ENCODE peak calls at places on chromosome 15, in six cellular contexts. One of them, this sample, is unnamed.

GRCh38 chr15:98123834-98124233 is 163.3 kb downstream of the ARRDC4 start:
- DNase-seq in right atrium auricular region: no peak
- DNase-seq in CD8-positive, alpha-beta T cell: no peak
- DNase-seq in mammary epithelial cell: peak; percentile 70
- DNase-seq in pancreas: no peak
- DNase-seq in fibroblast of lung: no peak
- DNase-seq in this sample: no peak

GRCh38 chr15:45454825-45455224 is 67.7 kb downstream of the SLC30A4 start:
- DNase-seq in mammary epithelial cell: peak; percentile 94
- DNase-seq in right atrium auricular region: no peak
- DNase-seq in CD8-positive, alpha-beta T cell: peak; percentile 54
- DNase-seq in fibroblast of lung: peak; percentile 96
- DNase-seq in pancreas: no peak
- DNase-seq in this sample: peak; percentile 51

GRCh38 chr15:90519688-90520087 is 10.0 kb upstream of the CRTC3 start:
- DNase-seq in pancreas: no peak
- DNase-seq in CD8-positive, alpha-beta T cell: no peak
- DNase-seq in right atrium auricular region: no peak
- DNase-seq in fibroblast of lung: peak; percentile 48
- DNase-seq in mammary epithelial cell: peak; percentile 31
- DNase-seq in this sample: no peak

GRCh38 chr15:64426845-64427465 is 33.4 kb upstream of the ZNF609 start:
- DNase-seq in right atrium auricular region: no peak
- DNase-seq in CD8-positive, alpha-beta T cell: no peak
- DNase-seq in pancreas: no peak
- DNase-seq in mammary epithelial cell: no peak
- DNase-seq in fibroblast of lung: peak; percentile 65
- DNase-seq in this sample: no peak

GRCh38 chr15:62115847-62116246 is 49.1 kb downstream of the C2CD4A start:
- DNase-seq in CD8-positive, alpha-beta T cell: no peak
- DNase-seq in pancreas: no peak
- DNase-seq in fibroblast of lung: no peak
- DNase-seq in mammary epithelial cell: no peak
- DNase-seq in right atrium auricular region: no peak
- DNase-seq in this sample: no peak

GRCh38 chr15:74793135-74794028 is 11.5 kb downstream of the CSK start:
- DNase-seq in pancreas: no peak
- DNase-seq in mammary epithelial cell: no peak
- DNase-seq in fibroblast of lung: no peak
- DNase-seq in right atrium auricular region: no peak
- DNase-seq in CD8-positive, alpha-beta T cell: peak; percentile 65
- DNase-seq in this sample: peak; percentile 80

GRCh38 chr15:88020806-88021205 is 235.7 kb downstream of the NTRK3 start:
- DNase-seq in mammary epithelial cell: no peak
- DNase-seq in CD8-positive, alpha-beta T cell: no peak
- DNase-seq in fibroblast of lung: no peak
- DNase-seq in pancreas: no peak
- DNase-seq in right atrium auricular region: no peak
- DNase-seq in this sample: no peak

GRCh38 chr15:58770519-58770856 is 614 bp upstream of the MINDY2 start:
- DNase-seq in fibroblast of lung: peak; percentile 84
- DNase-seq in pancreas: no peak
- DNase-seq in mammary epithelial cell: no peak
- DNase-seq in right atrium auricular region: no peak
- DNase-seq in CD8-positive, alpha-beta T cell: no peak
- DNase-seq in this sample: no peak

GRCh38 chr15:45268135-45268534 is 16.1 kb downstream of the SLC28A2 start:
- DNase-seq in right atrium auricular region: no peak
- DNase-seq in CD8-positive, alpha-beta T cell: no peak
- DNase-seq in pancreas: peak; percentile 51
- DNase-seq in fibroblast of lung: no peak
- DNase-seq in mammary epithelial cell: peak; percentile 52
- DNase-seq in this sample: peak; percentile 14

GRCh38 chr15:59528965-59529402 is 82.6 kb upstream of the GCNT3 start:
- DNase-seq in pancreas: peak; percentile 86
- DNase-seq in CD8-positive, alpha-beta T cell: peak; percentile 68
- DNase-seq in fibroblast of lung: peak; percentile 87
- DNase-seq in mammary epithelial cell: peak; percentile 83
- DNase-seq in right atrium auricular region: peak; percentile 84
- DNase-seq in this sample: peak; percentile 59

GRCh38 chr15:89021224-89021623 is 67.0 kb upstream of the ABHD2 start:
- DNase-seq in right atrium auricular region: no peak
- DNase-seq in CD8-positive, alpha-beta T cell: no peak
- DNase-seq in fibroblast of lung: no peak
- DNase-seq in pancreas: no peak
- DNase-seq in mammary epithelial cell: no peak
- DNase-seq in this sample: no peak

GRCh38 chr15:50119063-50119700 is at the start of gene ATP8B4:
- DNase-seq in fibroblast of lung: no peak
- DNase-seq in right atrium auricular region: no peak
- DNase-seq in CD8-positive, alpha-beta T cell: no peak
- DNase-seq in mammary epithelial cell: no peak
- DNase-seq in pancreas: no peak
- DNase-seq in this sample: no peak

GRCh38 chr15:28885289-28885629 is 515 bp upstream of the APBA2 start:
- DNase-seq in pancreas: no peak
- DNase-seq in fibroblast of lung: peak; percentile 15
- DNase-seq in mammary epithelial cell: no peak
- DNase-seq in right atrium auricular region: no peak
- DNase-seq in CD8-positive, alpha-beta T cell: no peak
- DNase-seq in this sample: no peak

GRCh38 chr15:81092559-81092902 is 41.5 kb upstream of the CFAP161 start:
- DNase-seq in CD8-positive, alpha-beta T cell: no peak
- DNase-seq in right atrium auricular region: no peak
- DNase-seq in fibroblast of lung: no peak
- DNase-seq in mammary epithelial cell: no peak
- DNase-seq in pancreas: no peak
- DNase-seq in this sample: no peak

GRCh38 chr15:101613130-101614000 is 38.8 kb downstream of the TM2D3 start:
- DNase-seq in mammary epithelial cell: peak; percentile 12
- DNase-seq in CD8-positive, alpha-beta T cell: no peak
- DNase-seq in fibroblast of lung: peak; percentile 31
- DNase-seq in right atrium auricular region: peak; percentile 74
- DNase-seq in pancreas: peak; percentile 61
- DNase-seq in this sample: no peak

GRCh38 chr15:35305031-35305555 is 220.0 kb upstream of the NANOGP8 start:
- DNase-seq in mammary epithelial cell: no peak
- DNase-seq in fibroblast of lung: no peak
- DNase-seq in right atrium auricular region: no peak
- DNase-seq in pancreas: no peak
- DNase-seq in CD8-positive, alpha-beta T cell: no peak
- DNase-seq in this sample: no peak

GRCh38 chr15:53833134-53833624 is 73.7 kb upstream of the WDR72 start:
- DNase-seq in right atrium auricular region: no peak
- DNase-seq in fibroblast of lung: peak; percentile 76
- DNase-seq in mammary epithelial cell: no peak
- DNase-seq in CD8-positive, alpha-beta T cell: no peak
- DNase-seq in pancreas: no peak
- DNase-seq in this sample: no peak

GRCh38 chr15:70327328-70328136 is 229.8 kb upstream of the TLE3 start:
- DNase-seq in pancreas: no peak
- DNase-seq in mammary epithelial cell: peak; percentile 65
- DNase-seq in CD8-positive, alpha-beta T cell: no peak
- DNase-seq in fibroblast of lung: peak; percentile 49
- DNase-seq in right atrium auricular region: peak; percentile 40
- DNase-seq in this sample: no peak

GRCh38 chr15:92164327-92165000 is 229.2 kb upstream of the ST8SIA2 start:
- DNase-seq in mammary epithelial cell: no peak
- DNase-seq in pancreas: no peak
- DNase-seq in CD8-positive, alpha-beta T cell: no peak
- DNase-seq in fibroblast of lung: no peak
- DNase-seq in right atrium auricular region: no peak
- DNase-seq in this sample: no peak

GRCh38 chr15:57496946-57497944 is 94.5 kb upstream of the MYZAP start:
- DNase-seq in pancreas: peak; percentile 66
- DNase-seq in right atrium auricular region: no peak
- DNase-seq in mammary epithelial cell: no peak
- DNase-seq in CD8-positive, alpha-beta T cell: no peak
- DNase-seq in fibroblast of lung: no peak
- DNase-seq in this sample: no peak

GRCh38 chr15:98927990-98928389 is 79.6 kb downstream of the PGPEP1L start:
- DNase-seq in CD8-positive, alpha-beta T cell: no peak
- DNase-seq in fibroblast of lung: no peak
- DNase-seq in pancreas: no peak
- DNase-seq in right atrium auricular region: no peak
- DNase-seq in mammary epithelial cell: no peak
- DNase-seq in this sample: no peak

GRCh38 chr15:45136378-45136764 is 6.6 kb downstream of the DUOX1 start:
- DNase-seq in mammary epithelial cell: no peak
- DNase-seq in CD8-positive, alpha-beta T cell: no peak
- DNase-seq in pancreas: no peak
- DNase-seq in right atrium auricular region: no peak
- DNase-seq in fibroblast of lung: no peak
- DNase-seq in this sample: peak; percentile 9

GRCh38 chr15:71570736-71571135 is 239.6 kb upstream of the NR2E3 start:
- DNase-seq in right atrium auricular region: no peak
- DNase-seq in mammary epithelial cell: no peak
- DNase-seq in pancreas: no peak
- DNase-seq in fibroblast of lung: no peak
- DNase-seq in CD8-positive, alpha-beta T cell: no peak
- DNase-seq in this sample: no peak

GRCh38 chr15:71575474-71576045 is 234.8 kb upstream of the NR2E3 start:
- DNase-seq in right atrium auricular region: no peak
- DNase-seq in CD8-positive, alpha-beta T cell: no peak
- DNase-seq in pancreas: no peak
- DNase-seq in mammary epithelial cell: no peak
- DNase-seq in fibroblast of lung: peak; percentile 46
- DNase-seq in this sample: no peak

GRCh38 chr15:71571641-71572040 is 238.7 kb upstream of the NR2E3 start:
- DNase-seq in pancreas: no peak
- DNase-seq in right atrium auricular region: no peak
- DNase-seq in CD8-positive, alpha-beta T cell: no peak
- DNase-seq in mammary epithelial cell: no peak
- DNase-seq in fibroblast of lung: no peak
- DNase-seq in this sample: no peak

GRCh38 chr15:71573599-71573998 is 236.8 kb upstream of the NR2E3 start:
- DNase-seq in mammary epithelial cell: no peak
- DNase-seq in pancreas: no peak
- DNase-seq in right atrium auricular region: no peak
- DNase-seq in fibroblast of lung: no peak
- DNase-seq in CD8-positive, alpha-beta T cell: no peak
- DNase-seq in this sample: no peak

GRCh38 chr15:71572452-71573053 is 237.8 kb upstream of the NR2E3 start:
- DNase-seq in right atrium auricular region: no peak
- DNase-seq in mammary epithelial cell: peak; percentile 77
- DNase-seq in CD8-positive, alpha-beta T cell: no peak
- DNase-seq in fibroblast of lung: peak; percentile 23
- DNase-seq in pancreas: peak; percentile 13
- DNase-seq in this sample: no peak
- TF ChIP-seq CTCF in right atrium auricular region: peak; percentile 30
- TF ChIP-seq CTCF in mammary epithelial cell: peak; percentile 64
- TF ChIP-seq CTCF in CD8-positive, alpha-beta T cell: no peak
- TF ChIP-seq CTCF in fibroblast of lung: peak; percentile 28
- TF ChIP-seq CTCF in pancreas: no peak
- TF ChIP-seq CTCF in this sample: no peak

GRCh38 chr15:48332642-48333034 is 1.4 kb downstream of the DUT start:
- DNase-seq in pancreas: no peak
- DNase-seq in fibroblast of lung: no peak
- DNase-seq in mammary epithelial cell: no peak
- DNase-seq in CD8-positive, alpha-beta T cell: no peak
- DNase-seq in right atrium auricular region: no peak
- DNase-seq in this sample: no peak

GRCh38 chr15:48331796-48332641 is 790 bp downstream of the DUT start:
- DNase-seq in fibroblast of lung: no peak
- DNase-seq in CD8-positive, alpha-beta T cell: peak; percentile 62
- DNase-seq in pancreas: peak; percentile 58
- DNase-seq in right atrium auricular region: peak; percentile 65
- DNase-seq in mammary epithelial cell: peak; percentile 59
- DNase-seq in this sample: peak; percentile 61

GRCh38 chr15:48330855-48331795 is at the start of gene DUT:
- DNase-seq in pancreas: peak; percentile 79
- DNase-seq in right atrium auricular region: peak; percentile 82
- DNase-seq in mammary epithelial cell: peak; percentile 82
- DNase-seq in CD8-positive, alpha-beta T cell: peak; percentile 71
- DNase-seq in fibroblast of lung: peak; percentile 85
- DNase-seq in this sample: peak; percentile 63

GRCh38 chr15:48333553-48333952 is 2.3 kb downstream of the DUT start:
- DNase-seq in pancreas: no peak
- DNase-seq in right atrium auricular region: no peak
- DNase-seq in mammary epithelial cell: no peak
- DNase-seq in CD8-positive, alpha-beta T cell: no peak
- DNase-seq in fibroblast of lung: no peak
- DNase-seq in this sample: no peak

GRCh38 chr15:48330045-48330840 is 986 bp upstream of the DUT start:
- DNase-seq in CD8-positive, alpha-beta T cell: no peak
- DNase-seq in mammary epithelial cell: peak; percentile 9
- DNase-seq in fibroblast of lung: peak; percentile 19
- DNase-seq in right atrium auricular region: no peak
- DNase-seq in pancreas: no peak
- DNase-seq in this sample: no peak
- H3K27ac ChIP-seq in CD8-positive, alpha-beta T cell: peak overlapping the region; percentile 90
- H3K27ac ChIP-seq in mammary epithelial cell: peak overlapping the region; percentile 81
- H3K27ac ChIP-seq in fibroblast of lung: peak overlapping the region; percentile 95
- H3K27ac ChIP-seq in right atrium auricular region: peak overlapping the region; percentile 99
- H3K27ac ChIP-seq in pancreas: peak overlapping the region; percentile 77
- H3K27ac ChIP-seq in this sample: peak overlapping the region; percentile 88

GRCh38 chr15:31405200-31405929 is 78.7 kb downstream of the KLF13 start:
- DNase-seq in CD8-positive, alpha-beta T cell: no peak
- DNase-seq in mammary epithelial cell: no peak
- DNase-seq in right atrium auricular region: no peak
- DNase-seq in fibroblast of lung: no peak
- DNase-seq in pancreas: no peak
- DNase-seq in this sample: no peak
- H3K9me3 ChIP-seq in CD8-positive, alpha-beta T cell: no peaks in the 10 kb centered on the region
- H3K9me3 ChIP-seq in mammary epithelial cell: no peaks in the 10 kb centered on the region
- H3K9me3 ChIP-seq in right atrium auricular region: peaks cover 4% of the 10 kb centered on the region
- H3K9me3 ChIP-seq in fibroblast of lung: no peaks in the 10 kb centered on the region
- H3K9me3 ChIP-seq in pancreas: no peaks in the 10 kb centered on the region
- H3K9me3 ChIP-seq in this sample: peaks cover 14% of the 10 kb centered on the region

GRCh38 chr15:20659265-20659664 is 117.7 kb upstream of the GOLGA6L6 start:
- DNase-seq in fibroblast of lung: no peak
- DNase-seq in mammary epithelial cell: no peak
- DNase-seq in CD8-positive, alpha-beta T cell: no peak
- DNase-seq in right atrium auricular region: no peak
- DNase-seq in pancreas: no peak
- DNase-seq in this sample: no peak

GRCh38 chr15:20657084-20657483 is 115.5 kb upstream of the GOLGA6L6 start:
- DNase-seq in CD8-positive, alpha-beta T cell: no peak
- DNase-seq in right atrium auricular region: no peak
- DNase-seq in pancreas: no peak
- DNase-seq in mammary epithelial cell: no peak
- DNase-seq in fibroblast of lung: no peak
- DNase-seq in this sample: no peak

GRCh38 chr15:20652914-20653313 is 111.3 kb upstream of the GOLGA6L6 start:
- DNase-seq in CD8-positive, alpha-beta T cell: no peak
- DNase-seq in pancreas: no peak
- DNase-seq in right atrium auricular region: no peak
- DNase-seq in fibroblast of lung: no peak
- DNase-seq in mammary epithelial cell: no peak
- DNase-seq in this sample: no peak

DNA sequence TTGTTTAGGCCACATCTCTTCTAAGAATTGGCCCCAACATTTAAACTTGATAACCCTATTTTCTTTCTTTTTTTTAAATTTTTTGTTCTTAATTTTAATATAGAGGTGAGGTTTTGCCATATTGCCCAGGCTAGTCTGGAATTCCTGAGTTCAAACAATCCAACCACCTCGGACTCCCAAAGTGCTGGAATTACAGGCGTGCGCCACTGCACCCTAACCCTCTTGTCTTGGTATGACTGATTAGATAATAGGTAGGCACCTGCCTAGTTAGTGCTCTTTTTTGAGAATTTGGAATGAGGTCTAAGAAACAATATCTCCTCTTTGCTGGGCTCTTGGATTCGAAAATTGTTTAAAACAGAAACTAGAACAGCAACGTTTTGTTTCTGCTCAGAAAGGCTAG is 116.4 kb upstream of the GOLGA6L6 start:
- DNase-seq in pancreas: no peak
- DNase-seq in CD8-positive, alpha-beta T cell: no peak
- DNase-seq in mammary epithelial cell: no peak
- DNase-seq in right atrium auricular region: no peak
- DNase-seq in fibroblast of lung: no peak
- DNase-seq in this sample: no peak
- TF ChIP-seq CTCF in pancreas: no peak
- TF ChIP-seq CTCF in CD8-positive, alpha-beta T cell: no peak
- TF ChIP-seq CTCF in mammary epithelial cell: no peak
- TF ChIP-seq CTCF in right atrium auricular region: no peak
- TF ChIP-seq CTCF in fibroblast of lung: no peak
- TF ChIP-seq CTCF in this sample: no peak